ENCODE peak calls at places on chromosomes 4 and X, in four cellular contexts. P is central memory CD8-positive, alpha-beta T cell; Y is NCI-H2029; A is EH. V is an unnamed sample.

GRCh38 chr4:79603681-79604080 is 195.7 kb upstream of the GK2 start:
- DNase-seq in P (no peak), Y (no peak), A (no peak), V (no peak)

GRCh38 chrX:72714471-72714916 is 388 bp upstream of the PHKA1 start:
- DNase-seq in P (no peak), Y (peak), A (peak), V (peak)

GRCh38 chr4:106763044-106763443 is 273.1 kb downstream of the DKK2 start:
- DNase-seq in P (no peak), Y (no peak), A (peak), V (no peak)

GRCh38 chr4:9946171-9946570 is 75.1 kb downstream of the SLC2A9 start:
- DNase-seq in P (no peak), Y (no peak), A (no peak), V (no peak)

GRCh38 chr4:121016630-121017029 is 55.7 kb downstream of the NDNF start:
- DNase-seq in P (no peak), Y (no peak), A (no peak), V (no peak)

GRCh38 chrX:17706676-17707075 is 30.6 kb upstream of the SCML1 start:
- DNase-seq in P (no peak), Y (no peak), A (peak), V (no peak)

GRCh38 chr4:1777822-1778641 is 15.1 kb upstream of the FGFR3 start:
- DNase-seq in P (no peak), Y (no peak), A (peak), V (no peak)

GRCh38 chr4:175469519-175469918 is 342.5 kb downstream of the GPM6A start:
- DNase-seq in P (no peak), Y (no peak), A (peak), V (no peak)

GRCh38 chr4:2251073-2251794 is 9.3 kb upstream of the HAUS3 start:
- DNase-seq in P (peak), Y (no peak), A (no peak), V (no peak)

GRCh38 chr4:47790105-47790504 is 47.8 kb downstream of the CORIN start:
- DNase-seq in P (no peak), Y (no peak), A (no peak), V (no peak)

GRCh38 chrX:129779747-129780146 is at the start of gene SASH3:
- DNase-seq in P (no peak), Y (no peak), A (no peak), V (no peak)

V was measured in NCI-H1105.